ENCODE peak calls at places on chromosomes 2 and 18, in seven cellular contexts. B is CD8-positive, alpha-beta T cell; Z is tibial nerve; V is small intestine; I is body of pancreas; P is breast epithelium; K is heart right ventricle. S is an unnamed sample.

GRCh38 chr2:161414015-161414384 is 2.1 kb upstream of the TBR1 start:
- DNase-seq in B (no peak), Z (no peak), V (no peak), I (no peak), P (no peak), K (no peak), S (no peak)

GRCh38 chr2:220764246-220764645 is 807.9 kb downstream of the EPHA4 start:
- DNase-seq in B (no peak), Z (no peak), V (no peak), I (no peak), P (no peak), K (no peak), S (no peak)

GRCh38 chr2:99205491-99205890 is 24.5 kb downstream of the MRPL30 start:
- DNase-seq in B (no peak), Z (no peak), V (no peak), I (no peak), P (no peak), K (no peak), S (no peak)

GRCh38 chr2:1674276-1674675 is 70.0 kb downstream of the PXDN start:
- DNase-seq in B (no peak), Z (no peak), V (no peak), I (no peak), P (no peak), K (no peak), S (no peak)

GRCh38 chr2:86764661-86765307 is 25.9 kb downstream of the CD8A start:
- DNase-seq in B (no peak), Z (no peak), V (peak), I (no peak), P (no peak), K (no peak), S (peak)

GRCh38 chr2:229610359-229610758 is 104.0 kb downstream of the DNER start:
- DNase-seq in B (no peak), Z (no peak), V (no peak), I (no peak), P (no peak), K (no peak), S (no peak)

GRCh38 chr2:225020157-225020864 is 22.0 kb downstream of the DOCK10 start:
- DNase-seq in B (no peak), Z (no peak), V (no peak), I (no peak), P (no peak), K (no peak), S (no peak)

GRCh38 chr2:86036790-86037138 is 68.9 kb downstream of the POLR1A start:
- DNase-seq in B (no peak), Z (no peak), V (no peak), I (peak), P (no peak), K (no peak), S (no peak)

GRCh38 chr2:159613515-159614336 is 2.6 kb downstream of the BAZ2B start:
- DNase-seq in B (no peak), Z (no peak), V (peak), I (no peak), P (no peak), K (no peak), S (no peak)

GRCh38 chr2:190860985-190861721 is 19.5 kb upstream of the GLS start:
- DNase-seq in B (no peak), Z (no peak), V (no peak), I (no peak), P (no peak), K (no peak), S (no peak)

GRCh38 chr18:1499265-1499664 is 594.6 kb downstream of the ADCYAP1 start:
- DNase-seq in B (no peak), Z (no peak), V (no peak), I (no peak), P (no peak), K (no peak), S (no peak)

GRCh38 chr2:85421706-85422457 is 3.4 kb downstream of the SH2D6 start:
- DNase-seq in B (no peak), Z (no peak), V (peak), I (peak), P (no peak), K (no peak), S (no peak)

GRCh38 chr2:234245945-234246344 is 195.4 kb downstream of the SPP2 start:
- DNase-seq in B (no peak), Z (no peak), V (no peak), I (no peak), P (no peak), K (no peak), S (no peak)

DNA sequence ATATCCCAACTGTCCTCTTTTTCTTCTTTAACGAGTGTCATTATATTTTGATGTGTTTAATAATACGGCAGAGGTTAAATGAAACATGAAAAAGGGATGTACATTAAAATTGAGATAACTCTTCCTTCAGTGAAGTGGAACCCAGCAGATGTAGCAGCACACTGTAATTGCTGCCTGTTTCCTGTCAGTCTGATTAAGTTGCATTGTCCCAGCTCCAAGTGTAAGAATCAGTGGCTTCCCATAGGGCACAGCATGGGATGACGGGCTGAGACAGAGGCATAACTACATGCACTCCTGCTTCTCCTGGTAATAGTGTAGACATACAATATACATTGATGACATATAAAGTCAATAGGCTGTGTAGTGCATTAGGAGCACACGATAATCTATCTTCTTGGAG is 175.8 kb upstream of the TCF4 start:
- DNase-seq in B (no peak), Z (no peak), V (no peak), I (no peak), P (no peak), K (no peak), S (no peak)
- H3K4me3 ChIP-seq in B (no peak), Z (no peak), V (no peak), I (no peak), P (no peak), K (no peak), S (no peak)

GRCh38 chr2:219246559-219246958 is 1.3 kb downstream of the STK16 start:
- DNase-seq in B (no peak), Z (no peak), V (no peak), I (no peak), P (no peak), K (no peak), S (peak)
- H3K27ac ChIP-seq in B (peak), Z (peak), V (peak), I (no peak), P (peak), K (peak), S (peak)

GRCh38 chr2:42969231-42970150 is 177.1 kb upstream of the HAAO start:
- DNase-seq in B (no peak), Z (no peak), V (no peak), I (no peak), P (no peak), K (no peak), S (no peak)
- H3K4me3 ChIP-seq in B (no peak), Z (no peak), V (no peak), I (no peak), P (no peak), K (no peak), S (no peak)

GRCh38 chr18:76265375-76266225 is 229.4 kb downstream of the ZNF516 start:
- DNase-seq in B (no peak), Z (no peak), V (peak), I (no peak), P (no peak), K (no peak), S (no peak)

GRCh38 chr18:76264851-76265250 is 230.2 kb downstream of the ZNF516 start:
- DNase-seq in B (no peak), Z (no peak), V (no peak), I (no peak), P (no peak), K (no peak), S (no peak)

GRCh38 chr18:76264073-76264472 is 231.0 kb downstream of the ZNF516 start:
- DNase-seq in B (no peak), Z (no peak), V (no peak), I (no peak), P (no peak), K (no peak), S (no peak)

GRCh38 chr18:76260941-76261472 is 234.0 kb downstream of the ZNF516 start:
- DNase-seq in B (no peak), Z (no peak), V (no peak), I (no peak), P (no peak), K (no peak), S (no peak)

DNA sequence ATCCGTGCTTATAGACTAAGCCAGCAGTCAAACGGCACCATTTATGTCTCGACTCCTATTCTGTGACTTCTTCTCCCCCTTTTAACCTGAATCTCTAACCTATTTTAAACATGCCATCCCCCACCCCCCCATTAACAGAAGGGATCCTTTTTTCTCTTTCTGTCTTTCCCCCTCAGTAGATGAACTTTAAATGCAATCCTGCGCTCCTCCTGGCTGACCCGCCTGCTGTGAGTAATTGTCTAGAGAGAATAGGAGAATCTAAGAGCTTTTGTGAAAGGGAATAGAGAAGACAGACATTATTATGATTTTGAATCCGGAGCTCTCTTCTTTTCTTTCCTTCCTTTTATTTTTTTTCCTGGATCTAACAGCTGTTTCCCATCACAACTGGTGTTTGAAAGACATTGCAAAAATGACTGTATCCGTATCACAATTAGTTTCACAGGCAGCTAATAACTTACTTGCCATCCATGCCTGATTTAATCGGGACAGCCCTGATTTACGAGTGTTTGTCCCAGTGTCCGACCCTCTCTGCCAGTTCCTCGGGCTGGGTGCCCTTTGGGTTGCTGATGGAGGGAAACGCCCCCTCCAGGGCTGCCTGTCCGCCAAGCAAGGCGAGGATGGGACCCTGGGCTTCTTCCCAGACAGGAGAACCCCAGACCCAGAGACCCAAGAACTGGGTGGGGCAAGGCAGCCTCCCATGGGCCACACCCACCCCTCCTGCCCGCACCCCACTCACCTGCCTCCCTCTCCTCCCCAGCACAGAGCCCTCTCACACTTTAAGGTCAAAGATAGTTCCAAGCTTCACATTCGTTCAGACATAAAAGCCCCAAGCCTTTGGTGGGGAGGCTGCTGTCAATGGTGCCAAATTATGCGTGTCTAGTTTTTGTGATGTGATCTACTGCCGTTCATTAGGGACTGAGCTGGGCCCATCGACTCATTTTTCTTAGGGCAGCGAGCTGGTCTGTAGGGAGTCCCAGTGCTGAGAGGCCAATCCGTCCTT is 231.8 kb downstream of the ZNF516 start:
- DNase-seq in B (no peak), Z (no peak), V (no peak), I (no peak), P (no peak), K (no peak), S (no peak)
- H3K27ac ChIP-seq in B (no peak), Z (peak), V (no peak), I (no peak), P (peak), K (no peak), S (no peak)

DNA sequence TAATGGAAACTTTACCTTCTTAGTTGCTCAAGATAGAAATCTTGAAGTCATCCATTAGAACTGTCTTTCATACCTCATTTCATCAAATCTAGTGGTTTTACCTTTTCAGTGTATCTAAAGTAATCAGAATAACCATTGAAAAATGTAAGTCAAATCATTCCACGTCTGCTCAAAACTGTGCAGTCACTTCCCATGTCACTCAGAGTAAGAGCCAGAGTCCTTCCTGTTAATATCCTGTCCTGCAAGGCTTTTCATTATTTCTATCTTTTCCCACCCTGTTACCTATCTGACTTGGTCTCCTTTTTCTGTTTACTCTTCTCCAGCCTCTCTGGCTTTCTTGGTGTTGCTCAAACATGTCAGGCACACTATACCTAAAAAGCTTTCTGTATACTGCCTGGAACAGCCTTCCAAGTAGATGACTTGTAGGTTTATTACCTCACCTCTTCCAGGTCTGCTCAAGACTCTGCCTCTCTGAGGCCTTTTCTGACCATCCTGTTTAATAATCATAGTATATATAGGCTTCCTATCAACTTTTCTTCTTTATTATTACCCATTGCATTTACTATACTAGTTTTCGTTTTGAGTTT is 3.4 kb downstream of the C2orf69 start:
- DNase-seq in B (no peak), Z (no peak), V (no peak), I (no peak), P (no peak), K (no peak), S (no peak)
- H3K4me3 ChIP-seq in B (no peak), Z (no peak), V (no peak), I (no peak), P (no peak), K (no peak), S (no peak)

S was measured in CD8-positive, alpha-beta memory T cell.